ENCODE peak calls at places on chromosomes 3 and 15, in four cellular contexts. H is uterus, G is H1, Y is IMR-90. Q is an unnamed sample.
A peak's percentile ranks its signal among the peaks of the same experiment; 100 is the strongest.

GRCh38 chr3:88957751-88958452 is 149.5 kb upstream of the EPHA3 start:
- DNase-seq in H (no peak), G (no peak), Y (peak; percentile 82), Q (no peak)

GRCh38 chr15:38531509-38531908 is 33.1 kb downstream of the RASGRP1 start:
- DNase-seq in H (no peak), G (no peak), Y (peak; percentile 47), Q (no peak)

GRCh38 chr3:12194209-12194608 is 35.5 kb upstream of the TIMP4 start:
- DNase-seq in H (no peak), G (no peak), Y (peak; percentile 92), Q (no peak)

GRCh38 chr3:16265455-16265786 is 409 bp downstream of the OXNAD1 start:
- DNase-seq in H (no peak), G (no peak), Y (no peak), Q (no peak)

GRCh38 chr3:53161820-53162671 is 1.0 kb downstream of the PRKCD start:
- DNase-seq in H (peak; percentile 21), G (no peak), Y (peak; percentile 20), Q (no peak)

GRCh38 chr3:13528217-13528801 is 20.6 kb upstream of the FBLN2 start:
- DNase-seq in H (no peak), G (no peak), Y (no peak), Q (peak; percentile 81)

GRCh38 chr3:109831403-109831802 is 494.1 kb upstream of the DPPA4 start:
- DNase-seq in H (no peak), G (peak; percentile 47), Y (no peak), Q (no peak)

GRCh38 chr3:14899993-14900618 is 47.3 kb upstream of the NR2C2 start:
- DNase-seq in H (no peak), G (no peak), Y (no peak), Q (peak; percentile 36)

GRCh38 chr3:43997788-43998373 is 243.8 kb upstream of the TOPAZ1 start:
- DNase-seq in H (no peak), G (peak; percentile 67), Y (no peak), Q (no peak)

GRCh38 chr3:65779393-65779792 is 259.3 kb downstream of the MAGI1 start:
- DNase-seq in H (no peak), G (no peak), Y (no peak), Q (no peak)

GRCh38 chr15:48336940-48337339 is 5.7 kb downstream of the DUT start:
- DNase-seq in H (no peak), G (no peak), Y (peak; percentile 11), Q (no peak)

GRCh38 chr3:197505796-197506553 is 49.8 kb downstream of the BDH1 start:
- DNase-seq in H (no peak), G (no peak), Y (no peak), Q (no peak)

GRCh38 chr3:74267126-74267525 is 347.3 kb downstream of the CNTN3 start:
- DNase-seq in H (no peak), G (no peak), Y (peak; percentile 24), Q (no peak)

GRCh38 chr3:194928183-194928736 is 242.6 kb downstream of the FAM43A start:
- DNase-seq in H (no peak), G (peak; percentile 13), Y (peak; percentile 61), Q (no peak)

GRCh38 chr15:32784571-32784970 is 66.8 kb downstream of the GREM1 start:
- DNase-seq in H (no peak), G (no peak), Y (no peak), Q (no peak)

GRCh38 chr15:36356978-36357582 is 222.3 kb upstream of the CDIN1 start:
- DNase-seq in H (peak; percentile 44), G (no peak), Y (peak; percentile 82), Q (no peak)

GRCh38 chr15:67079361-67079760 is 14.0 kb downstream of the SMAD3 start:
- DNase-seq in H (no peak), G (no peak), Y (peak; percentile 62), Q (no peak)

GRCh38 chr15:83094592-83094991 is 12.9 kb upstream of the TM6SF1 start:
- DNase-seq in H (no peak), G (no peak), Y (no peak), Q (no peak)

GRCh38 chr3:157491136-157491535 is 12.1 kb downstream of the VEPH1 start:
- DNase-seq in H (no peak), G (no peak), Y (no peak), Q (no peak)

GRCh38 chr15:63350178-63350621 is 31.4 kb downstream of the CA12 start:
- DNase-seq in H (no peak), G (no peak), Y (no peak), Q (no peak)

GRCh38 chr15:69784808-69785550 is 312.7 kb downstream of the TLE3 start:
- DNase-seq in H (no peak), G (no peak), Y (peak; percentile 33), Q (no peak)

GRCh38 chr15:40731034-40731433 is 24.0 kb downstream of the RMDN3 start:
- DNase-seq in H (no peak), G (no peak), Y (no peak), Q (no peak)

GRCh38 chr3:178036745-178037144 is 499.5 kb upstream of the KCNMB2 start:
- DNase-seq in H (no peak), G (no peak), Y (peak; percentile 78), Q (no peak)

GRCh38 chr3:155512175-155512866 is 218.8 kb upstream of the STRIT1 start:
- DNase-seq in H (no peak), G (no peak), Y (no peak), Q (no peak)

GRCh38 chr3:193737191-193737751 is 144.3 kb downstream of the OPA1 start:
- DNase-seq in H (no peak), G (no peak), Y (no peak), Q (no peak)

GRCh38 chr3:23944007-23944760 is 902 bp upstream of the NR1D2 start:
- DNase-seq in H (no peak), G (no peak), Y (no peak), Q (no peak)

GRCh38 chr15:38648116-38648843 is 83.7 kb upstream of the RASGRP1 start:
- DNase-seq in H (no peak), G (no peak), Y (peak; percentile 4), Q (no peak)

GRCh38 chr3:42080452-42080872 is 10.7 kb upstream of the TRAK1 start:
- DNase-seq in H (no peak), G (no peak), Y (peak; percentile 32), Q (no peak)

GRCh38 chr3:16860234-16860633 is 24.5 kb upstream of the PLCL2 start:
- DNase-seq in H (no peak), G (no peak), Y (no peak), Q (no peak)

GRCh38 chr3:46976326-46977190 is at the start of gene CCDC12:
- DNase-seq in H (peak; percentile 97), G (peak; percentile 92), Y (peak; percentile 99), Q (peak; percentile 97)

GRCh38 chr15:66633851-66634250 is 68.1 kb upstream of the LCTL start:
- DNase-seq in H (no peak), G (no peak), Y (no peak), Q (no peak)

GRCh38 chr15:73630796-73631471 is 2.3 kb downstream of the NPTN start:
- DNase-seq in H (no peak), G (no peak), Y (no peak), Q (no peak)

GRCh38 chr15:73631915-73632669 is 1.1 kb downstream of the NPTN start:
- DNase-seq in H (peak; percentile 62), G (no peak), Y (peak; percentile 59), Q (no peak)

GRCh38 chr15:73628102-73628501 is 5.1 kb downstream of the NPTN start:
- DNase-seq in H (no peak), G (no peak), Y (no peak), Q (no peak)

GRCh38 chr15:73628976-73629854 is 4.0 kb downstream of the NPTN start:
- DNase-seq in H (no peak), G (no peak), Y (no peak), Q (no peak)

DNA sequence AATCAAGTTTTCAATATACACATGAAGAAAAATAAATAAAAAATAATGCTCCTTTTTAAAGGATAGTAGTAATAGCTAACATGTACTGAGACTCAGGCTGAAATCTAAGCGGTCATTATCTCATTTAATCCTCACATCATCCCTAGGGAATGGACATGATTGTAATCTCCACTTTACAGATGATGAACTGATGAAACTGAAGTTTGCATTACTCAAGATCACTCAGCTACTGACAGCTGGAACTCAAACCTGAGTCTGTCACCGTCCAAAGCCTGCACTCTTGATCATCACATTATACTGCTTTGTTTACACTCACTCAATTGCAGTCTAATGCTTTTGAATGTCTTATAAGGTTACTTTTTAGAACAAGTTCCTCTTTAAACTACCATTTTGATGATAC is 3.2 kb downstream of the NPTN start:
- DNase-seq in H (no peak), G (no peak), Y (no peak), Q (no peak)
- H3K4me3 ChIP-seq in H (no peak overlapping the region), G (no peak overlapping the region), Y (no peak overlapping the region), Q (no peak overlapping the region)

DNA sequence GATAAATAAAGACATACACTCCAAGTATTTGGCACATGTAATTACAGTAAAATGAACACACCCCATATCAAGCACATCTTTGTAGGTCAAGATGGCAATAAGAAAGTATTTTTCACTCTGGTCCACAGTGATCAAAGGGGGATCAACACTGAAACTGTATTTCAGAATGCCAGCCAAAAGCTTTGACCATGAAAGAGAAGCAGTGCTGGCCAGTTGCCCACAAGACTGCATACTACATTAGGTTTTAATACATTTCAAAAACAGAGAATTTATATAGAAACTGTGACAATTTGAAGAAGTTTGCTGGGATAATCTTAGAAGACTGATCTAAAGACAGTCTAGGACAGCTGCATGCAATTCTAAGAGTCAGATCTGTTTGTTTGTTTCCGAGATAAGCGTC is 1035.3 kb downstream of the FHIT start:
- DNase-seq in H (peak; percentile 11), G (no peak), Y (no peak), Q (no peak)
- H3K4me3 ChIP-seq in H (no peak overlapping the region), G (no peak overlapping the region), Y (no peak overlapping the region), Q (no peak overlapping the region)

GRCh38 chr3:150605998-150606641 is 3.0 kb downstream of the SELENOT start:
- DNase-seq in H (no peak), G (no peak), Y (no peak), Q (no peak)
- H3K4me3 ChIP-seq in H (no peak overlapping the region), G (no peak overlapping the region), Y (no peak overlapping the region), Q (no peak overlapping the region)

DNA sequence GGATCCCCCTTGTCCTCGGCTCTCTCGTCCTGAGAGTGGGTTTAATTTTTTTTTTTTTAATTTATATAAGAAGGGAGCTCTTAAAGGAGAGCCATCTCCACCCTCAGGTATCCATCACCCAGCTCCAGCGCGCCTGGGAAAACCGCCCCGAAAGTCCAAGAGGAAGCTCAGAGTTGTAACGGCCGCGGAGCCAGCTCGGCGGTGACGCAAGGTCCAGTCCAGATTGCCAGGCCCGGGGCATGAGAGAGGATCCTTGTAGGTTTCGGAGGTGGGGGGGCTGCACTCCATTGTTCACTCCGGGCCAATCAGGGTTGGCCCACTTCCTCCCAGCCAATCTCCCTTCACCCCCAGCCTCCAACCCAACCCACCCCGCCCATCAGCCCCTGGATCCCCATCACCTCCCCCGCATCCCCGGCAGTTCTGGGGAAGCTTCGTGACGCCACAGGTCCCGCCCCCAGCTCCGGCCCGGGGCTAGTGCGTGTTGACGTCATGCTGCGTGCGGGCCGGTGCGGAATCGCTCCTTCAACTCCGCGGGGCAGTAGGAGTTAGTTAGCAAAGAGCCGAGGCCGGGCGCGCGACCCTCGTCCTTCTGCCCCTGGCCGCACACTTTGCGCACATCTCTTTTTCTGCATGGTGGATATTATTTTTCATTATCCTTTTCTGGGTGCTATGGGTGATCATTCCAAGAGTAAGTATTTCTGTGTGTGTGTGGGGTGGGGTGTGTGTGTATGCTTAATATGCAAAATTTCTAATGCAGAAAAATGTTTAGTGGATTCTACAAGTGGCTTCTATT is at the start of gene ISL2:
- DNase-seq in H (no peak), G (peak; percentile 97), Y (peak; percentile 96), Q (peak; percentile 82)
- H3K4me3 ChIP-seq in H (no peak within 1 kb of the TSS), G (peak within 1 kb of the TSS; percentile 41), Y (peak within 1 kb of the TSS; percentile 68), Q (peak within 1 kb of the TSS; percentile 45)

GRCh38 chr3:21785765-21786453 is 34.9 kb upstream of the ZNF385D start:
- DNase-seq in H (no peak), G (no peak), Y (no peak), Q (no peak)
- H3K4me3 ChIP-seq in H (no peak overlapping the region), G (no peak overlapping the region), Y (no peak overlapping the region), Q (no peak overlapping the region)